ENCODE peak calls at places on chromosome 5, in ten cellular contexts. L is neural progenitor cell, N is mammary epithelial cell, W is body of pancreas, Q is prostate gland, U is A673, O is colonic mucosa, J is bronchial epithelial cell, E is mucosa of descending colon, C is GM23338. H is an unnamed sample.

GRCh38 chr5:167614294-167615104 is 676.9 kb upstream of the WWC1 start:
- DNase-seq in L (no peak), N (no peak), W (no peak), Q (no peak), U (peak; percentile 69), O (no peak), J (no peak), E (no peak), C (peak; percentile 27), H (no peak)

GRCh38 chr5:101605700-101606099 is 690.4 kb downstream of the SLCO4C1 start:
- DNase-seq in L (no peak), N (no peak), W (no peak), Q (no peak), U (no peak), O (no peak), J (no peak), E (no peak), C (no peak), H (no peak)

GRCh38 chr5:74497706-74498105 is 142.8 kb downstream of the ENC1 start:
- DNase-seq in L (no peak), N (no peak), W (no peak), Q (no peak), U (no peak), O (no peak), J (peak; percentile 53), E (no peak), C (no peak), H (no peak)

GRCh38 chr5:59608745-59609144 is 284.8 kb downstream of the PDE4D start:
- DNase-seq in L (no peak), N (no peak), W (no peak), Q (no peak), U (no peak), O (no peak), J (no peak), E (no peak), C (no peak), H (no peak)

GRCh38 chr5:32153723-32154122 is 20.4 kb downstream of the GOLPH3 start:
- DNase-seq in L (no peak), N (no peak), W (no peak), Q (no peak), U (no peak), O (no peak), J (peak; percentile 9), E (no peak), C (no peak), H (no peak)

GRCh38 chr5:136992796-136993489 is 506.2 kb downstream of the SPOCK1 start:
- DNase-seq in L (no peak), N (no peak), W (no peak), Q (no peak), U (no peak), O (no peak), J (no peak), E (no peak), C (no peak), H (no peak)

GRCh38 chr5:15103864-15104263 is 232.3 kb upstream of the ANKH start:
- DNase-seq in L (no peak), N (no peak), W (no peak), Q (no peak), U (no peak), O (no peak), J (peak; percentile 46), E (no peak), C (no peak), H (no peak)

GRCh38 chr5:170306381-170306790 is 8.8 kb upstream of the LCP2 start:
- DNase-seq in L (no peak), N (peak; percentile 4), W (no peak), Q (no peak), U (peak; percentile 75), O (no peak), J (peak; percentile 35), E (no peak), C (no peak), H (no peak)

GRCh38 chr5:26761040-26761439 is 277.3 kb downstream of the CDH9 start:
- DNase-seq in L (no peak), N (no peak), W (no peak), Q (no peak), U (peak; percentile 22), O (no peak), J (no peak), E (no peak), C (no peak), H (no peak)

GRCh38 chr5:95261369-95262175 is 23.3 kb downstream of the MCTP1 start:
- DNase-seq in L (no peak), N (peak; percentile 9), W (no peak), Q (no peak), U (peak; percentile 47), O (no peak), J (peak; percentile 33), E (peak; percentile 23), C (peak; percentile 27), H (peak; percentile 17)

GRCh38 chr5:155761502-155761901 is 565.5 kb upstream of the SGCD start:
- DNase-seq in L (no peak), N (no peak), W (no peak), Q (no peak), U (no peak), O (no peak), J (no peak), E (no peak), C (no peak), H (no peak)

GRCh38 chr5:163163858-163164257 is 273.5 kb upstream of the CCNG1 start:
- DNase-seq in L (no peak), N (peak; percentile 1), W (no peak), Q (no peak), U (peak; percentile 5), O (no peak), J (peak; percentile 21), E (no peak), C (no peak), H (no peak)

GRCh38 chr5:59367791-59368394 is 525.6 kb downstream of the PDE4D start:
- DNase-seq in L (peak; percentile 78), N (peak; percentile 44), W (peak; percentile 69), Q (peak; percentile 63), U (peak; percentile 65), O (peak; percentile 71), J (peak; percentile 69), E (peak; percentile 87), C (peak; percentile 78), H (peak; percentile 38)

GRCh38 chr5:102295534-102296228 is 403 bp downstream of the SLCO4C1 start:
- DNase-seq in L (no peak), N (no peak), W (peak; percentile 33), Q (no peak), U (peak; percentile 1), O (peak; percentile 39), J (no peak), E (peak; percentile 23), C (peak; percentile 81), H (no peak)

GRCh38 chr5:179873176-179873575 is 14.6 kb upstream of the MRNIP start:
- DNase-seq in L (no peak), N (no peak), W (no peak), Q (no peak), U (no peak), O (no peak), J (no peak), E (no peak), C (no peak), H (no peak)
- TF ChIP-seq CTCF in L (no peak), N (no peak), W (no peak), Q (no peak), U (no peak), O (no peak), J (no peak), E (no peak), C (no peak), H (no peak)

GRCh38 chr5:40778133-40778532 is 20.0 kb downstream of the PRKAA1 start:
- DNase-seq in L (no peak), N (no peak), W (no peak), Q (no peak), U (no peak), O (no peak), J (no peak), E (no peak), C (no peak), H (no peak)

GRCh38 chr5:40776658-40776977 is 20.9 kb upstream of the TTC33 start:
- DNase-seq in L (no peak), N (no peak), W (no peak), Q (no peak), U (no peak), O (no peak), J (no peak), E (no peak), C (no peak), H (no peak)

GRCh38 chr5:40774626-40775025 is 18.9 kb upstream of the TTC33 start:
- DNase-seq in L (no peak), N (no peak), W (no peak), Q (no peak), U (no peak), O (no peak), J (no peak), E (no peak), C (no peak), H (no peak)

GRCh38 chr5:40775085-40775845 is 19.5 kb upstream of the TTC33 start:
- DNase-seq in L (no peak), N (no peak), W (no peak), Q (no peak), U (no peak), O (no peak), J (no peak), E (no peak), C (no peak), H (no peak)

DNA sequence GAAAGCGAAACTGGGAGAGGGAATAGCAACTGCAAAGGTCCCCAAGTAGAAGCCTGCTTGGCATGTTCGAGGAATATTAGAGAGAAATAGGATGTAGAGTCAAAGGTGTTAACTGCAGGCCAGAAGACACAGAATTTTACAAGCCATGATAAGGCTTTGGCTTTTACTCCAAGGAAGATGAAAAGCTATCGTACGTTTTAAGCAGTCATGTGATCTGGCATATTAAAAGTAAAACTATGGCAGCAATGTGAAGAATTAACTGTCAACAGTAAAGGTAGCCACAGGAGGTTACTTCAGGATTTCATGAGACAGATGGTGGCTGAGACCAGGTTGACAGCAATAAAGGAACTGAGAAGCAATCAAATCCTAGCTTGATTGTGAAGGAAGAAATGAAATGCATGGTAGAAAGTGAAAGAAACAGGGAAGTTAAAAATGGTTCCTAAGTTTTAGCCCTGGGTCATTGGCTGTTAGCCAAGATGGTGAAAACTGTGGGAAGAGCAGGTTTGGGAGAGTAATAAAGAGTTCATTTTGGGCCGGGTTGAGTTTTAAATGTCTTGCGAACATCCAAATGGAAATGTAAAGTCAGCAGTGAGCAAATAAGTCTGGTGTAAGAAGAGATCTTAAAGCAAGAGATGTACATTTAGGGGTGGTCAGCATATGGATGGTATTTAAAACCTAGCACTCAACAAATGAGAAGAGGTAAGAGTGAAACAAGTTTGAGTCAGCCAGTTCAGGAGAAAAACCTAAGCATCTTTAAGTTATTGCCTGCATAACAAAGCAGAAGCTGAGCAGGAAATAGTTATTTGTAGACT is 20.3 kb upstream of the TTC33 start:
- DNase-seq in L (no peak), N (no peak), W (no peak), Q (no peak), U (no peak), O (no peak), J (no peak), E (no peak), C (no peak), H (no peak)
- H3K36me3 ChIP-seq in L (peaks cover 6% of the 10 kb centered on the region), N (peaks cover 14% of the 10 kb centered on the region), W (no peaks in the 10 kb centered on the region), Q (no peaks in the 10 kb centered on the region), U (peaks cover 49% of the 10 kb centered on the region), O (peaks cover 4% of the 10 kb centered on the region), J (peaks cover 1% of the 10 kb centered on the region), E (no peaks in the 10 kb centered on the region), C (peaks cover 16% of the 10 kb centered on the region), H (peaks cover 46% of the 10 kb centered on the region)

GRCh38 chr5:82174919-82175219 is 103.3 kb downstream of the RPS23 start:
- DNase-seq in L (no peak), N (no peak), W (no peak), Q (no peak), U (no peak), O (no peak), J (no peak), E (no peak), C (no peak), H (no peak)
- TF ChIP-seq CTCF in L (no peak), N (no peak), W (no peak), Q (no peak), U (no peak), O (no peak), J (no peak), E (no peak), C (no peak), H (no peak)

GRCh38 chr5:109411175-109411514 is 1.4 kb upstream of the PJA2 start:
- DNase-seq in L (no peak), N (no peak), W (no peak), Q (no peak), U (no peak), O (no peak), J (no peak), E (no peak), C (no peak), H (no peak)
- H3K36me3 ChIP-seq in L (no peaks in the 10 kb centered on the region), N (no peaks in the 10 kb centered on the region), W (no peaks in the 10 kb centered on the region), Q (no peaks in the 10 kb centered on the region), U (no peaks in the 10 kb centered on the region), O (no peaks in the 10 kb centered on the region), J (no peaks in the 10 kb centered on the region), E (peaks cover 4% of the 10 kb centered on the region), C (no peaks in the 10 kb centered on the region), H (no peaks in the 10 kb centered on the region)